ENCODE peak calls at places on chromosomes 13 and 19, in seven cellular contexts. N is HepG2, D is K562, Y is HCT116, Z is tibial nerve, M is IMR-90, U is suprapubic skin. F is an unnamed sample.
A peak's percentile ranks its signal among the peaks of the same experiment; 100 is the strongest.

GRCh38 chr13:33110713-33111413 is 94.6 kb downstream of the KL start:
- DNase-seq in U (no peak), N (no peak), M (peak; percentile 56), D (no peak), Z (peak; percentile 44), Y (no peak), F (no peak)

GRCh38 chr19:32357720-32358119 is 12.3 kb downstream of the ZNF507 start:
- DNase-seq in N (no peak), M (no peak), Y (no peak), Z (no peak), U (no peak), D (no peak), F (no peak)

GRCh38 chr13:44414771-44415170 is 41.1 kb downstream of the SERP2 start:
- DNase-seq in M (no peak), U (no peak), N (no peak), Z (no peak), D (no peak), Y (no peak), F (no peak)

GRCh38 chr13:101596803-101597202 is 144.3 kb downstream of the ITGBL1 start:
- DNase-seq in Y (no peak), U (no peak), D (no peak), M (no peak), N (no peak), Z (no peak), F (no peak)

GRCh38 chr13:30763786-30764440 is 28.6 kb downstream of the ALOX5AP start:
- DNase-seq in M (peak; percentile 39), Z (no peak), U (no peak), D (no peak), N (no peak), Y (no peak), F (no peak)

GRCh38 chr19:29626386-29626785 is 20.3 kb downstream of the POP4 start:
- DNase-seq in M (no peak), N (no peak), D (no peak), Z (no peak), Y (no peak), U (no peak), F (no peak)

GRCh38 chr19:15124572-15125231 is 17.5 kb downstream of the SYDE1 start:
- DNase-seq in M (no peak), U (no peak), N (peak; percentile 50), D (no peak), Z (no peak), Y (no peak), F (no peak)

GRCh38 chr13:101092985-101093384 is 323.3 kb downstream of the NALCN start:
- DNase-seq in N (no peak), Z (no peak), Y (no peak), D (no peak), U (no peak), M (peak; percentile 44), F (no peak)

GRCh38 chr13:48994731-48995130 is 19.0 kb downstream of the FNDC3A start:
- DNase-seq in Z (no peak), N (peak; percentile 4), U (no peak), Y (no peak), M (peak; percentile 68), D (no peak), F (no peak)

GRCh38 chr19:4518345-4519171 is at the start of gene PLIN4:
- DNase-seq in N (peak; percentile 66), Z (no peak), M (peak; percentile 38), Y (no peak), U (no peak), D (no peak), F (peak; percentile 91)

GRCh38 chr13:112968380-112968909 is 569 bp upstream of the MCF2L start:
- DNase-seq in N (no peak), D (no peak), M (no peak), Z (no peak), U (peak; percentile 79), Y (no peak), F (no peak)

GRCh38 chr19:3136684-3137055 is 837 bp downstream of the GNA15 start:
- DNase-seq in U (no peak), N (no peak), M (no peak), D (no peak), Y (no peak), Z (no peak), F (no peak)

GRCh38 chr13:33610471-33611015 is 207.4 kb upstream of the RFC3 start:
- DNase-seq in M (no peak), D (peak; percentile 11), Z (no peak), N (peak; percentile 95), U (no peak), Y (no peak), F (no peak)

GRCh38 chr13:27338816-27339215 is 68.2 kb downstream of the RASL11A start:
- DNase-seq in M (no peak), U (no peak), Z (no peak), Y (peak; percentile 36), D (peak; percentile 31), N (peak; percentile 40), F (no peak)

GRCh38 chr19:51681286-51681956 is 11.7 kb upstream of the SPACA6 start:
- DNase-seq in Z (no peak), U (no peak), Y (no peak), D (no peak), M (peak; percentile 27), N (no peak), F (no peak)

GRCh38 chr13:30037766-30038165 is 187.3 kb upstream of the UBL3 start:
- DNase-seq in N (no peak), D (no peak), Z (no peak), U (no peak), Y (no peak), M (peak; percentile 59), F (no peak)

GRCh38 chr19:30225615-30226463 is 146.3 kb upstream of the ZNF536 start:
- DNase-seq in M (no peak), U (no peak), Z (no peak), D (no peak), Y (no peak), N (no peak), F (no peak)

GRCh38 chr13:80979035-80979641 is 638.2 kb upstream of the SPRY2 start:
- DNase-seq in Z (no peak), D (peak; percentile 11), N (peak; percentile 57), Y (peak; percentile 46), U (no peak), M (peak; percentile 54), F (peak; percentile 18)

GRCh38 chr19:32246032-32246431 is 99.4 kb upstream of the ZNF507 start:
- DNase-seq in Y (no peak), M (no peak), D (no peak), Z (no peak), U (no peak), N (no peak), F (no peak)

GRCh38 chr13:39350461-39350881 is 252.5 kb downstream of the LHFPL6 start:
- DNase-seq in D (no peak), U (no peak), N (no peak), Z (no peak), Y (no peak), M (no peak), F (no peak)

GRCh38 chr13:30983431-30983830 is 51.0 kb downstream of the TEX26 start:
- DNase-seq in U (no peak), Y (no peak), M (no peak), D (no peak), Z (no peak), N (no peak), F (no peak)

DNA sequence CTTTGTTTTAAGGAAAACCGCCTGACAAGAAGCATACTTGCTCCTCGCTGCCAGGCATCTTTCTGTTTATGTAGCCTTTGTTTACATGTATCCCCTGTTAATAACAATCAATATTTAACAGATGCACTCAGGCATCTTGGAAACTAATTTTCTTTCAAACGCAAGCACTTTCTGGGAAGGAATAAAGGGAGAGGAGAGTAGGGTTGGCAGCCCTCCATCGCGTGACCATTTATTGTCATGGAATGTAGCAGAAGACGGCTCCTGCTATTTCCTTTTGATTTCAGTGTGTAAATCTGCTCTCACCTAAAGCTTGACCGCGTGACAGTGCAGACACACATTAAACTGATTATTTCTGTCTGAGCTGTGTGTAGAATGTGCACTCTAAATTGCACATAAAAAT is 223.3 kb upstream of the MAB21L1 start:
- DNase-seq in M (peak; percentile 66), Z (no peak), U (no peak), D (no peak), Y (no peak), N (no peak), F (peak; percentile 51)
- H3K4me3 ChIP-seq in M (peak overlapping the region; percentile 19), Z (no peak overlapping the region), U (no peak overlapping the region), D (no peak overlapping the region), Y (no peak overlapping the region), N (no peak overlapping the region), F (peak overlapping the region; percentile 7)

DNA sequence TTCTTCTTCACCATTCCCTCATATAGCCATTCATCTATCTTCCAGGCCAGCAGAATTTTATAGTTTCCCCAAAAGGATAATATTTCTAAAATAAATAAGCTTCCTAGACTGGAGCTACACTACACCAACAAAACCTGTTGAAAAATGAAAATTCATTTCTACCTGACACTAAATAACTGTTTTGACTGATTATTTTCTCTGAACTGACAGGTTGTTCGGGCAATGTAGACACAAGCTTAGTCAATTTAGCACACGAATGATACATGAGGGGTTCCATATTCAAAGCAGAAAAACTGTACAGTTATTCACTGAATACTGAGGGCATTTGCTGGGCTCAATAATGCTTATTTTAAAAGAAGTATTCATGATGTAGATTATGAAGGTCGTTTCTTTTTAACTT is 589.7 kb downstream of the LIG4 start:
- DNase-seq in Y (no peak), N (no peak), U (no peak), D (no peak), M (no peak), Z (no peak), F (no peak)
- TF ChIP-seq POLR2A in Y (no peak), N (no peak), U (no peak), D (no peak), M (no peak), Z (no peak), F (no peak)

DNA sequence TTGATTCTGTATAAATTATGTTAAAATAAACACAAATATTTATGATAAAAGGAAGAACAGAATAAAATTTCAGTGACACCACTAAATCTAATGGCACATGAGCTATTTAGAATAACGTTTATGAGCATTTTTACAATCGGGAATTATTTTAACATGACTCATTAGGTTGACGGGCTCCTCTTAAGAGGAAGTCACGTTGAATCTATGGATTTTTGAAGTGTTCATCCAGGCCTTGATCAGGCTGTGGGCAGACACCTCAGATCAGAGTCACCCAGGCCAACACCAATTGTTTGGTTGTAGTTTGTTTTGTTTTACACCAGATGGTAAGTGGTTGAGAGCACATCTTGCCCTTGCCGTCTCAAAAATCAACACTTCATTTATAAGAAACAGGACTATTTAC is 257.8 kb downstream of the FOXO1 start:
- DNase-seq in U (no peak), Y (peak; percentile 40), Z (no peak), D (no peak), N (no peak), M (peak; percentile 44), F (no peak)
- TF ChIP-seq CTCF in U (no peak), Y (no peak), Z (no peak), D (no peak), N (no peak), M (no peak), F (no peak)

DNA sequence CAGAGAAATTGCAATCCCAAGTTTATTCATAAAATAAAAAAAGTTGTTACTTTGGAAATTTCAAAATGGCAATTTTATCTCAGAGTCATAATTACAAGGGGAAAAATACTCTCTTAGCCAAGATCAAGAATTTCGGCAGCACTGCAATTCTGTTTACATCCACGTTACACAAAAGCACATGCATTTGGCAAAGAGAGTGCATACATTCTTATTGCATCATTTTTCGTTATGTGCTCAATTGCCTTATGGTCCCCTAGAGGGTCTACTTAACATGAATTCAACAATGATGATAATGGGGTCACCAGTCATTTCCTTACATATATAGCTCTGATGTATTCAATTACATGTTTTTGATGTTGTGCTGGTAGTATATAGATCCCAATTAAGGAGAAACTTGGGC is 498.0 kb downstream of the DIAPH3 start:
- DNase-seq in Z (no peak), D (no peak), U (no peak), N (no peak), Y (no peak), M (peak; percentile 10), F (no peak)
- H3K4me3 ChIP-seq in Z (no peak overlapping the region), D (no peak overlapping the region), U (no peak overlapping the region), N (no peak overlapping the region), Y (no peak overlapping the region), M (no peak overlapping the region), F (no peak overlapping the region)